ENCODE peak calls at places on chromosomes 3 and 15, in seven cellular contexts. D is endothelial cell, L is psoas muscle, F is nephron progenitor cell, X is AG10803, M is GM12864, R is stomach. I is an unnamed sample.

GRCh38 chr3:54917172-54917571 is 10.7 kb downstream of the LRTM1 start:
- DNase-seq in L (no peak), X (peak), M (no peak), R (no peak), F (no peak), D (no peak), I (no peak)

GRCh38 chr15:83114305-83114704 is 6.9 kb downstream of the TM6SF1 start:
- DNase-seq in R (no peak), D (no peak), X (no peak), F (no peak), M (no peak), L (no peak), I (no peak)

GRCh38 chr3:139694542-139694941 is 16.8 kb upstream of the NMNAT3 start:
- DNase-seq in M (no peak), X (no peak), L (no peak), F (no peak), D (no peak), R (no peak), I (no peak)

GRCh38 chr15:62873203-62873602 is 169.3 kb upstream of the TPM1 start:
- DNase-seq in D (no peak), M (no peak), R (no peak), F (no peak), X (peak), L (no peak), I (no peak)

GRCh38 chr3:159418571-159419526 is 569.8 kb upstream of the IL12A start:
- DNase-seq in R (no peak), X (peak), D (no peak), L (no peak), M (no peak), F (no peak), I (no peak)

GRCh38 chr15:67361100-67361499 is 106.5 kb downstream of the IQCH start:
- DNase-seq in D (no peak), L (no peak), F (no peak), M (no peak), R (no peak), X (no peak), I (no peak)

GRCh38 chr3:38585791-38586420 is 63.6 kb downstream of the SCN5A start:
- DNase-seq in X (no peak), F (no peak), M (no peak), L (peak), R (peak), D (no peak), I (no peak)

GRCh38 chr3:70298385-70298784 is 14.1 kb downstream of the MDFIC2 start:
- DNase-seq in M (no peak), R (no peak), D (no peak), L (no peak), F (no peak), X (no peak), I (no peak)

GRCh38 chr3:43770426-43771103 is 79.8 kb downstream of the ABHD5 start:
- DNase-seq in M (no peak), L (peak), R (peak), D (no peak), F (no peak), X (peak), I (no peak)

GRCh38 chr3:48997102-48997637 is 7.1 kb downstream of the P4HTM start:
- DNase-seq in L (no peak), X (no peak), R (no peak), M (no peak), D (no peak), F (no peak), I (no peak)
- TF ChIP-seq CTCF in L (no peak), X (no peak), R (no peak), M (no peak), D (no peak), F (no peak), I (no peak)

DNA sequence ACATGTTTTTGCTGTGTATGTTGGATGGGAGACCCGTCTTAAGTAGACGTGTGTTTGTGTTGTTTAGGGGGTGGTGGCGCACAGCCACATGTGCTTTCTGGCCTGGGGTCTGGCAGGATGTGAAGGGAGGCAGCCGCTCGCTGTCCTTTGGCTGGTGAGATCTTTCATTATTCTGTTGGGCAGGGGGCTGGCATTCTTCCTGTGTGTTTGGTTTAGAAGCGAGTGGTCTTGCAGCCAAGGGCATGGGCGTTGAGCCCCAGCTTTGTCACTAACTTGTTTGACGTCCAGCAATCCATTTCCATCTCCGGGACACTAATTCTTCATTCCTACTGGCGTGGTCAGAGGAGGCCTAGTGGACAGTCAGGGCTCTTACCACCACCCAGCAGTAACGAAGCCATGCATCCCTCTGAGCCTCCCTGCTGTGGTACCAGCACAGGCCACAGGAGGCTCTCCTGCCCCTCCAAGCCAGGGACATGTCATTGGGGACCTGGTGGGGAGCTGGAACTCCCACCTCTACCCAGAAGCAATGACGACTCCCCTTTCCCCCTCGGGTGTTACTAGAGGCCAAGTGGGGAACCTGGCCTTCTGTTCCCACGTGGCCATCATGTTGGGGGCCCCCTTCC is 10.7 kb downstream of the THSD4 start:
- DNase-seq in L (no peak), X (no peak), F (no peak), R (no peak), D (peak), M (no peak), I (no peak)
- TF ChIP-seq CTCF in L (peak), X (no peak), F (peak), R (no peak), D (peak), M (peak), I (no peak)

DNA sequence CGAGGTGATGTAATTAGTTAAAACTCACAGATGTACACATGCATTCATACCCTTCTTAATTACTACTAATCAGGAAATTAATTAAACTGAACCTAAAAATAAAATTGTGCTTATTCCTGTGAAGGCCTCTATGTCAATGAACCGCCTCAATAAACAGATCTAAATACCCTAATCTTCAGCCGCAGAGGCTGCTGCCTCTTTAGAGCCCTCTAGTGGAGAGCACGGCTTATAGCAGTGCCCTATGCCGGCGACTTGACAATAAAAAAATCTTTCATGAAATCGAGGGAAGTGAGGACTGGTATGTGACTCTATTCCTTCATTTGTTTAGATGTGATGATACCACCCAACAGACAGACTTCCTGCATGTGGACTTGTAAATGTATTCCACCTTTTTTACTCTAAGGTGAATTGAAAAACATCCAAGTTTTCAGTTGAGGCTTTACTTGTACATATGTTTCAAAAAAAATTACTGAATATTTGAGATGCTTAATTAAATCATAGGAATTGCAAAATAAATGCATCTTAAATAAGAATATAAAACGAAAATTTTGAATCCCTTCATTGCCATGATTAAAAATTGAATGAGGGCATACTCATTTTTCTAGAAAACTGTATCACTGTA is 8.3 kb upstream of the EPHA3 start:
- DNase-seq in M (no peak), R (peak), F (peak), D (peak), L (no peak), X (peak), I (peak)
- TF ChIP-seq CTCF in M (peak), R (peak), F (peak), D (peak), L (peak), X (peak), I (peak)

GRCh38 chr3:127679534-127680145 is 6.9 kb downstream of the ABTB1 start:
- DNase-seq in D (peak), F (no peak), L (peak), R (peak), M (no peak), X (no peak), I (no peak)
- TF ChIP-seq CTCF in D (peak), F (peak), L (no peak), R (no peak), M (peak), X (peak), I (no peak)